ENCODE peak calls at places on chromosomes 11 and 22, in seven cellular contexts. W, R, N, D, K, Z and O are unnamed samples.

GRCh38 chr11:123103326-123103980 is 41.5 kb upstream of the HSPA8 start:
- DNase-seq in W (peak; percentile 87), R (peak; percentile 86), N (peak; percentile 63), D (peak; percentile 83), K (peak; percentile 3), Z (no peak), O (no peak)

GRCh38 chr11:8403310-8403709 is 139.6 kb upstream of the LMO1 start:
- DNase-seq in W (no peak), R (peak; percentile 18), N (no peak), D (peak; percentile 22), K (no peak), Z (no peak), O (no peak)

GRCh38 chr11:71505781-71506180 is 21.3 kb upstream of the KRTAP5-7 start:
- DNase-seq in W (no peak), R (no peak), N (peak; percentile 30), D (no peak), K (no peak), Z (no peak), O (no peak)

GRCh38 chr11:61688368-61689163 is 8.4 kb downstream of the DAGLA start:
- DNase-seq in W (peak; percentile 37), R (peak; percentile 49), N (no peak), D (peak; percentile 86), K (no peak), Z (no peak), O (no peak)

GRCh38 chr22:17370036-17370765 is 941 bp downstream of the CECR2 start:
- DNase-seq in W (no peak), R (peak; percentile 28), N (no peak), D (no peak), K (no peak), Z (no peak), O (no peak)

GRCh38 chr22:41048791-41049717 is 43.3 kb upstream of the EP300 start:
- DNase-seq in W (peak; percentile 22), R (peak; percentile 57), N (peak; percentile 80), D (peak; percentile 96), K (no peak), Z (no peak), O (no peak)

GRCh38 chr22:37994049-37994448 is 9.7 kb upstream of the SOX10 start:
- DNase-seq in W (no peak), R (no peak), N (no peak), D (no peak), K (no peak), Z (no peak), O (no peak)

GRCh38 chr22:28497188-28497587 is 182.5 kb downstream of the TTC28 start:
- DNase-seq in W (no peak), R (peak; percentile 37), N (no peak), D (peak; percentile 13), K (no peak), Z (no peak), O (no peak)

GRCh38 chr22:20530368-20531153 is 23.2 kb downstream of the MED15 start:
- DNase-seq in W (no peak), R (peak; percentile 86), N (no peak), D (peak; percentile 93), K (no peak), Z (no peak), O (no peak)

GRCh38 chr11:126716456-126717083 is 284.0 kb downstream of the KIRREL3 start:
- DNase-seq in W (peak; percentile 82), R (peak; percentile 39), N (peak; percentile 64), D (peak; percentile 64), K (no peak), Z (no peak), O (no peak)

GRCh38 chr11:2447253-2447950 is 2.6 kb downstream of the KCNQ1 start:
- DNase-seq in W (no peak), R (no peak), N (no peak), D (no peak), K (no peak), Z (no peak), O (no peak)

GRCh38 chr11:96778272-96778671 is 388.5 kb downstream of the JRKL start:
- DNase-seq in W (no peak), R (no peak), N (no peak), D (no peak), K (no peak), Z (no peak), O (no peak)

GRCh38 chr22:47190276-47190956 is 428.0 kb downstream of the TBC1D22A start:
- DNase-seq in W (no peak), R (no peak), N (peak; percentile 37), D (no peak), K (no peak), Z (no peak), O (no peak)

GRCh38 chr22:42848941-42849340 is 8.1 kb downstream of the ARFGAP3 start:
- DNase-seq in W (no peak), R (peak; percentile 16), N (peak; percentile 40), D (peak; percentile 32), K (no peak), Z (no peak), O (no peak)

GRCh38 chr11:8060801-8061554 is 20.0 kb upstream of the TUB start:
- DNase-seq in W (no peak), R (peak; percentile 70), N (no peak), D (peak; percentile 54), K (no peak), Z (no peak), O (no peak)

GRCh38 chr11:20003357-20003756 is 156.9 kb downstream of the DBX1 start:
- DNase-seq in W (no peak), R (no peak), N (no peak), D (no peak), K (no peak), Z (no peak), O (no peak)

GRCh38 chr11:8728566-8728965 is 46.0 kb downstream of the RPL27A start:
- DNase-seq in W (no peak), R (no peak), N (no peak), D (peak; percentile 89), K (no peak), Z (no peak), O (no peak)

GRCh38 chr11:44729718-44730117 is 3.0 kb downstream of the TSPAN18 start:
- DNase-seq in W (no peak), R (no peak), N (no peak), D (no peak), K (no peak), Z (no peak), O (no peak)

GRCh38 chr22:39488563-39489083 is 13.5 kb upstream of the MIEF1 start:
- DNase-seq in W (no peak), R (no peak), N (no peak), D (no peak), K (no peak), Z (no peak), O (no peak)

GRCh38 chr11:79412761-79413160 is 28.1 kb downstream of the TENM4 start:
- DNase-seq in W (no peak), R (peak; percentile 55), N (no peak), D (no peak), K (no peak), Z (no peak), O (no peak)

GRCh38 chr11:65776196-65776595 is 4.6 kb downstream of the AP5B1 start:
- DNase-seq in W (no peak), R (peak; percentile 28), N (peak; percentile 53), D (no peak), K (no peak), Z (no peak), O (no peak)

GRCh38 chr11:128415539-128415938 is 171.8 kb downstream of the ETS1 start:
- DNase-seq in W (no peak), R (peak; percentile 71), N (no peak), D (no peak), K (no peak), Z (no peak), O (no peak)

GRCh38 chr22:28802595-28803087 is 2.3 kb upstream of the XBP1 start:
- DNase-seq in W (no peak), R (no peak), N (no peak), D (no peak), K (no peak), Z (no peak), O (no peak)

GRCh38 chr11:132898021-132898420 is 634.3 kb downstream of the OPCML start:
- DNase-seq in W (no peak), R (peak; percentile 55), N (no peak), D (peak; percentile 77), K (no peak), Z (no peak), O (no peak)

GRCh38 chr11:26620282-26621045 is 48.4 kb upstream of the MUC15 start:
- DNase-seq in W (no peak), R (no peak), N (no peak), D (no peak), K (no peak), Z (no peak), O (no peak)

GRCh38 chr11:56994532-56994931 is 5.8 kb downstream of the OR5AK2 start:
- DNase-seq in W (no peak), R (no peak), N (no peak), D (no peak), K (no peak), Z (no peak), O (no peak)

GRCh38 chr22:19884161-19884953 is 29.7 kb upstream of the GNB1L start:
- DNase-seq in W (no peak), R (no peak), N (peak; percentile 56), D (no peak), K (no peak), Z (no peak), O (no peak)

GRCh38 chr11:9527481-9528140 is 45.9 kb upstream of the WEE1 start:
- DNase-seq in W (peak; percentile 31), R (peak; percentile 87), N (no peak), D (peak; percentile 90), K (no peak), Z (no peak), O (no peak)

GRCh38 chr11:96008161-96008560 is 84.3 kb upstream of the MTMR2 start:
- DNase-seq in W (no peak), R (no peak), N (no peak), D (peak; percentile 33), K (no peak), Z (no peak), O (no peak)

GRCh38 chr11:69002743-69003231 is 10.3 kb downstream of the MRGPRF start:
- DNase-seq in W (no peak), R (no peak), N (peak; percentile 57), D (no peak), K (no peak), Z (no peak), O (no peak)

GRCh38 chr11:113401718-113402117 is 14.1 kb downstream of the ANKK1 start:
- DNase-seq in W (peak; percentile 34), R (no peak), N (no peak), D (peak; percentile 23), K (no peak), Z (no peak), O (no peak)